ENCODE peak calls at places on chromosomes 16 and 17, in four cellular contexts. O, S, F and E are unnamed samples.

GRCh38 chr16:83113317-83113716 is 486.5 kb downstream of the CDH13 start:
- DNase-seq in O (peak; percentile 23), S (peak; percentile 35), F (no peak), E (no peak)

GRCh38 chr16:56189990-56190902 is 1.0 kb upstream of the GNAO1 start:
- DNase-seq in O (no peak), S (no peak), F (no peak), E (no peak)

GRCh38 chr16:24906199-24906808 is 60.5 kb downstream of the SLC5A11 start:
- DNase-seq in O (no peak), S (no peak), F (no peak), E (no peak)

GRCh38 chr17:2967515-2967914 is 95.9 kb downstream of the OR1D5 start:
- DNase-seq in O (no peak), S (no peak), F (no peak), E (no peak)

GRCh38 chr17:8965394-8966168 is at the start of gene PIK3R5:
- DNase-seq in O (no peak), S (peak; percentile 19), F (peak; percentile 89), E (no peak)

GRCh38 chr17:34220776-34221390 is 34.2 kb upstream of the CCL2 start:
- DNase-seq in O (no peak), S (no peak), F (no peak), E (no peak)

GRCh38 chr17:72569193-72569946 is 448.6 kb downstream of the SOX9 start:
- DNase-seq in O (no peak), S (no peak), F (no peak), E (no peak)

GRCh38 chr17:21283482-21284318 is 811 bp upstream of the MAP2K3 start:
- DNase-seq in O (no peak), S (no peak), F (peak; percentile 84), E (no peak)

GRCh38 chr16:88331989-88332920 is 50.5 kb upstream of the ZNF469 start:
- DNase-seq in O (no peak), S (no peak), F (peak; percentile 96), E (no peak)

GRCh38 chr17:47882247-47882646 is 13.8 kb upstream of the SP2 start:
- DNase-seq in O (no peak), S (no peak), F (no peak), E (no peak)

GRCh38 chr16:15911198-15911597 is 22.8 kb upstream of the CEP20 start:
- DNase-seq in O (no peak), S (no peak), F (peak; percentile 7), E (no peak)

GRCh38 chr17:66906321-66907278 is 57.9 kb upstream of the CACNG4 start:
- DNase-seq in O (peak; percentile 68), S (peak; percentile 84), F (peak; percentile 93), E (peak; percentile 71)

GRCh38 chr16:3919413-3919812 is 38.9 kb upstream of the CREBBP start:
- DNase-seq in O (no peak), S (no peak), F (no peak), E (no peak)